ENCODE peak calls at places on chromosomes 13 and 19, in nine cellular contexts. O, M, D, C, E, R, L, X and P are unnamed samples.

GRCh38 chr19:9498183-9498902 is at the start of gene ZNF560:
- DNase-seq in O (no peak), M (no peak), D (no peak), C (no peak), E (no peak), R (no peak), L (no peak), X (peak; percentile 15), P (no peak)

GRCh38 chr19:980133-980998 is 3.8 kb upstream of the WDR18 start:
- DNase-seq in O (peak; percentile 93), M (no peak), D (peak; percentile 35), C (no peak), E (no peak), R (no peak), L (no peak), X (no peak), P (no peak)

GRCh38 chr19:52735734-52736133 is 890 bp upstream of the ZNF611 start:
- DNase-seq in O (peak; percentile 90), M (peak; percentile 2), D (no peak), C (no peak), E (no peak), R (no peak), L (no peak), X (peak; percentile 31), P (no peak)

GRCh38 chr13:76552373-76552772 is 333.8 kb downstream of the KCTD12 start:
- DNase-seq in O (no peak), M (no peak), D (no peak), C (no peak), E (no peak), R (no peak), L (no peak), X (no peak), P (no peak)

GRCh38 chr19:32232449-32232848 is 113.0 kb upstream of the ZNF507 start:
- DNase-seq in O (no peak), M (no peak), D (no peak), C (no peak), E (no peak), R (no peak), L (no peak), X (no peak), P (no peak)

GRCh38 chr13:43284162-43284561 is 260.8 kb downstream of the DNAJC15 start:
- DNase-seq in O (no peak), M (no peak), D (no peak), C (no peak), E (no peak), R (peak; percentile 70), L (no peak), X (peak; percentile 69), P (no peak)

GRCh38 chr13:26017196-26017921 is 34.5 kb downstream of the SHISA2 start:
- DNase-seq in O (no peak), M (peak; percentile 26), D (no peak), C (no peak), E (no peak), R (no peak), L (no peak), X (peak; percentile 48), P (no peak)

GRCh38 chr19:29836409-29836825 is 24.6 kb downstream of the CCNE1 start:
- DNase-seq in O (no peak), M (no peak), D (no peak), C (no peak), E (no peak), R (no peak), L (no peak), X (no peak), P (no peak)

DNA sequence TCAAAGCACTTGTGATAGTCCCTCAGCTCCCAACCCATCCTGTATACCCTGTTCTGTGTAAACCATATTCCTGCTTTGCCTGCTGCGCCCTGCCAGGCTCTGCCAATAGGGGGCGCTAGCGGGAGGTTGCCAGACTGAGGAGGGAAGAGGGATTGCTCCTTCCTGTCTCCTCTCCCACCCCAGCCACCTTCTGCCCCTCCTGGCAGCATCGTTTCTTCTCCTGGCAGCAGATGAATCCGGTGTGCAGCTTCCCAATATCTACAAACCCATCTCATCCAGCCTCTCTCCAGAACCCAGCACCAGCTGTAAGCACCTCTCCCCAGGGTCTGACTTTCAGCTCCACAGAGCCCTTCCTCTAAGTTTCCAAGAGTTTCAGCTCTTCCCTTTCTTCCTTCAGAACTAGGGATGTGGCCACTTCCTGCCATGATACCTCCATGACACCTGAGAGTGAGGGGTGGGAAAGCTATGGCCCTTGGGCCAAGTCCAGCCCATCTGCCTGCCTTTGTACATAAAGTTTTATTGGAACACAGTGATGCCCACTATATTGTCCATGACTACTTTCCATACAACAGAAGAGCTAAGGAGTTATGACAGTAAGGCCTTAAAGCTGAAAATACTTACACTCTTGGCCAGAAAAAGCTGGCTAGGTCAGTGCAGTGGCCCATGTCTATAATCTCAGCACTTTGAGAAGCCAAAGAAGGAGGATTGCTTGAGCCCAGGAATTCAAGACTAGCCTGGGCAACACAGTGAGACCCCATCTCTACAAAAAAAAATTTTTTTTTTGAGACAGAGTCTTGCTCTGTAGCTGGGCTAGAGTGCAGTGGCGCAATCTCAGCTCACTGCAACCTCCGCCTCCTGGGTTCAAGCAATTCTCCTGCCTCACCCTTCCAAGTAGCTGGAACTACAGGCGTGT is 34.5 kb upstream of the ATP1A3 start:
- DNase-seq in O (peak; percentile 69), M (no peak), D (peak; percentile 20), C (no peak), E (no peak), R (no peak), L (peak; percentile 27), X (no peak), P (no peak)
- H3K4me3 ChIP-seq in O (peak overlapping the region; percentile 34), M (no peak overlapping the region), D (no peak overlapping the region), C (no peak overlapping the region), E (no peak overlapping the region), R (no peak overlapping the region), L (no peak overlapping the region), X (no peak overlapping the region), P (no peak overlapping the region)

DNA sequence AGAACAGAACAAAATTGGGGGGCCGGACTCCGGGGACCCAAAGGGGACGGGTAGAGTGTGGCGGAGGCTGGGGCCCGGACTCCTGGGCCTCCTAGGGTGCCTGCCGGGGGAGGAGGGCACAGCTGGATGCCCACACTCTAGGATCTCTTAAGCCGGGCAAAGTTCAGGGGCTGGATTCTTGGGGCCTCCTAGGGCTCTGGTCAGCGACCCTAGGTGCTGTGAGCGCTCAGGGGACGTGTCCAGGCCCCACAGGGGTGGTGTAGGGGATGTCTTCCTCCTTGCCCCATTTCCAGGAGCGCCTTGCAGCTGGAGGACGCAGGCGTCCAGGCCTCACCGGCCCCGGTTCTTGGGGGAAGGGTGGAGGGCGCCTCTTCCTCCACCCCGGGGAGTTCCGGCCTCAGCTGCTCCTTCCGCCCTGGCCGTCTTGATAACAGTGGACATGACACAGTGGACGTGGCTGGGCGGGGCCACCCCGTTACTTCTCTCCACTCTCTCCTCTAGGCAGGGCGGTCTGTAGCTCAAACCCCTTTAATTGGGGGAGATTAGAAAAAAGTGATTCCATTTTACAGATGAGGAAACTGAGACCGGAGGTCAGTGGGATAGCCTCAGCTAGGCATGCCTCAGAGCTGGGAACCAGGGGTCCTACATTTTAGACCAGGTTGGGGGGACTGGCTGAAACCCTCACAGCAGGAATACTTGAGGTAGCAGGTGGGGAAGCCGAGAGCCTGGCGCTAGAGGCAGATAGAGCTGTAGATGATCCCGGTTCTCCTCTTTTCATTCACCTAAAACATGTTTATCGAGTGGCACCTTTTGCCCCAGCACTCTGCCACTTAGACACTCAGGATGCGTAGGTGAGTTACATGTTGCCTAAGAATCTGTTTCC is 705 bp downstream of the STXBP2 start:
- DNase-seq in O (peak; percentile 36), M (no peak), D (peak; percentile 80), C (no peak), E (no peak), R (no peak), L (peak; percentile 29), X (no peak), P (no peak)
- H3K4me3 ChIP-seq in O (peak overlapping the region; percentile 63), M (peak overlapping the region; percentile 81), D (peak overlapping the region; percentile 83), C (peak overlapping the region; percentile 65), E (peak overlapping the region; percentile 65), R (peak overlapping the region; percentile 32), L (peak overlapping the region; percentile 98), X (peak overlapping the region; percentile 29), P (peak overlapping the region; percentile 4)

GRCh38 chr19:38657633-38658222 is 10.3 kb downstream of the ACTN4 start:
- DNase-seq in O (peak; percentile 43), M (no peak), D (no peak), C (no peak), E (peak; percentile 28), R (no peak), L (no peak), X (peak; percentile 82), P (peak; percentile 74)

GRCh38 chr19:38656171-38656981 is 8.9 kb downstream of the ACTN4 start:
- DNase-seq in O (no peak), M (peak; percentile 90), D (peak; percentile 61), C (no peak), E (peak; percentile 51), R (no peak), L (no peak), X (peak; percentile 68), P (no peak)

GRCh38 chr19:38661166-38661565 is 13.7 kb downstream of the ACTN4 start:
- DNase-seq in O (no peak), M (no peak), D (no peak), C (no peak), E (no peak), R (no peak), L (no peak), X (no peak), P (no peak)

GRCh38 chr19:38660724-38661123 is 13.3 kb downstream of the ACTN4 start:
- DNase-seq in O (no peak), M (no peak), D (no peak), C (no peak), E (no peak), R (no peak), L (no peak), X (no peak), P (no peak)

DNA sequence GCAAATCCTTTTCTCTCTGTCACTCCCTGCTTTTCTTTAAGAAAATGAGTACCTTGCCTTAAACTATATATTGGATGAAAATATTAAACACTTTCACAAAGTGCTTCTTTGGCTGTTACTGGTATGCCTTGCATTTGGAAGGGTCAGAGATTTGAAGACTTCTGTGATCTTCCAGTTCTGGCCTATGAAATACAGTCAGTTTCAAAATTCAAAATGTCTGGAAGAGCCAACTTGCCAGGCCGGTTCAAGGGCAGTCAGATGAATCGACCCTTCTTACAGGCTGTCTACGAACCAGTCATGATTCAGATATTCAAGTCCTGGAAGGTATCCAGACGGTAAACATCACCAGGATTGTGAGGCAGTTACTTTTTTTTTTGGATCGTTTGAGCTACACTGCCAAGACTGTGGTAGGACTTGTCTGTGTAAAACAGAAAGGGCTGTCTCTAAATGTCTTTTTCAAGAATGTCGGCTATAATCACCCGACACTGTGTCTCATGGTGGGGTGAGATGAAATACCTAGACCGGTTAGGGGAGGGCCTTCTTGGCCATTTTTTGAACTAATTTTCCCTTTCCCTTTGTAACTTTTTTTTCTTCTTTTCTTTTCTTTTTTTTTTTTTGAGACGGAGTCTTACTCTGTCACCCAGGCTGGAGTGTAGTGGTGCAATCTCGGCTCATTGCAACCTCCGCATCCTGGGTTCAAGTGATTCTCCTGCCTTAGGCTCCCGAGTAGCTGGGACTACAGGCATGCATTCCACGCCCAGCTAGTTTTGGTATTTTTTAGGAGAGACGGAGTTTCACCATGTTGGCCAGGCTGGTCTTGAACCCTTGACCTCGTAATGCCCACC is 11.2 kb downstream of the ACTN4 start:
- DNase-seq in O (no peak), M (no peak), D (no peak), C (no peak), E (no peak), R (peak; percentile 98), L (no peak), X (peak; percentile 100), P (peak; percentile 99)
- H3K4me3 ChIP-seq in O (no peak overlapping the region), M (no peak overlapping the region), D (no peak overlapping the region), C (peak overlapping the region; percentile 60), E (no peak overlapping the region), R (peak overlapping the region; percentile 42), L (no peak overlapping the region), X (no peak overlapping the region), P (no peak overlapping the region)

GRCh38 chr13:110811751-110812110 is 98.2 kb downstream of the ING1 start:
- DNase-seq in O (no peak), M (no peak), D (no peak), C (no peak), E (no peak), R (no peak), L (no peak), X (no peak), P (no peak)

GRCh38 chr13:110811008-110811720 is 97.7 kb downstream of the ING1 start:
- DNase-seq in O (no peak), M (no peak), D (no peak), C (no peak), E (no peak), R (no peak), L (no peak), X (no peak), P (no peak)

GRCh38 chr13:110813646-110814624 is 100.4 kb downstream of the ING1 start:
- DNase-seq in O (no peak), M (no peak), D (no peak), C (no peak), E (no peak), R (no peak), L (no peak), X (no peak), P (no peak)

GRCh38 chr13:110812869-110813645 is 99.6 kb downstream of the ING1 start:
- DNase-seq in O (no peak), M (no peak), D (no peak), C (no peak), E (no peak), R (no peak), L (no peak), X (no peak), P (no peak)

DNA sequence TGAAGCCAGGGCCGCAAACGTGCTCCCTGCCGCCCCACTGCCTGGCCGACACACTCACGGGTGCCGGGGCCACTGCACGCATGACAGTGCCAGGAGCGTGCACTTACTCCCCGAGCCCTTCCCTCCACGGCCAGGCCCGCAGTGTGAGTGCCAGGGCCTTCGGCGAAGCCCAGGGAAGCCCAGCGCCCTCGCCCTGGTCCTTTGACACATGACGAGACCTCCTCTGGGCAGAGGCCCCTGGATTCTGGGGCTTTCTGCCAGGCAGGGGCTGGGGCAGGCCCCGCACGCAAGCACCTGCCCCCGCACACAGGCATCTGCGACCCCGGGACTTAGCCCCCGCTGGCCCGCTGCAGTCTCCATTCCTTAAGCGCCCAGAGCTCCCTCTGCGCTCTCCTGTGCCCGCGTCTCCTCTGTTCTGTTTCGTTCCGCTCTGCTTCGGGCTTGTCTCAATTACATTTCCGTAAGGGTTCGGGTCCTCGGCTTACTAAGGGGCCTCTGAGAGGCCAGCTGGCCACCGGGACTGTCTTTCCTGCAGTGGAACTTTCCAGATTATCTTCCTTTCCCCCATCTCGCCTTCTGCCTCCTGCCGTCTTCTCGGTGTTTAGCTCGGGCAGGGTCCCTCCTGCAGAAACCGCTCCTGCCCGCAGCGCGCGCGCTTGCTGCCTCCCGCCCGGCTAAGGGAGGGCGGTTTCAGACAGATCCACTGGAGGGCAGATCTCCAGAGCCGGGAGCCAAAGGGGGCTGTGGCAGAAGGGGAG is 98.8 kb downstream of the ING1 start:
- DNase-seq in O (no peak), M (no peak), D (no peak), C (no peak), E (no peak), R (no peak), L (no peak), X (peak; percentile 11), P (no peak)
- H3K4me3 ChIP-seq in O (no peak overlapping the region), M (no peak overlapping the region), D (no peak overlapping the region), C (peak overlapping the region; percentile 60), E (peak overlapping the region; percentile 32), R (peak overlapping the region; percentile 47), L (no peak overlapping the region), X (peak overlapping the region; percentile 24), P (peak overlapping the region; percentile 23)